ENCODE peak calls at places on chromosomes 13 and 19, in four cellular contexts. P is K562, T is H1, Y is HepG2. K is an unnamed sample.

GRCh38 chr19:13839193-13839937 is 37.6 kb upstream of the NANOS3 start:
- DNase-seq in P (peak; percentile 69), Y (no peak), T (no peak), K (peak; percentile 57)

GRCh38 chr19:4456843-4457653 is 546 bp downstream of the UBXN6 start:
- DNase-seq in T (peak; percentile 44), P (peak; percentile 91), Y (no peak), K (peak; percentile 35)

GRCh38 chr19:33558846-33559245 is 37.3 kb upstream of the PEPD start:
- DNase-seq in Y (no peak), P (no peak), T (no peak), K (no peak)

GRCh38 chr13:111949311-111949710 is 117.6 kb upstream of the SOX1 start:
- DNase-seq in T (no peak), Y (no peak), P (no peak), K (no peak)

GRCh38 chr19:435707-436412 is 25.0 kb downstream of the SHC2 start:
- DNase-seq in P (no peak), Y (no peak), T (no peak), K (no peak)

GRCh38 chr13:39047560-39047959 is 9.3 kb downstream of the NHLRC3 start:
- DNase-seq in Y (no peak), P (peak; percentile 27), T (peak; percentile 33), K (no peak)

GRCh38 chr13:48043789-48044503 is 6.4 kb downstream of the NUDT15 start:
- DNase-seq in T (no peak), P (no peak), Y (no peak), K (no peak)

GRCh38 chr13:110511509-110512181 is 49.9 kb downstream of the RAB20 start:
- DNase-seq in T (no peak), Y (peak; percentile 27), P (peak; percentile 46), K (no peak)

GRCh38 chr19:11530432-11530831 is 1.5 kb upstream of the ECSIT start:
- DNase-seq in P (peak; percentile 85), T (peak; percentile 82), Y (peak; percentile 95), K (peak; percentile 56)
- TF ChIP-seq USF2 in P (peak; percentile 64), T (peak; percentile 66), Y (peak; percentile 55), K (peak; percentile 58)

GRCh38 chr19:51695702-51696315 is 2.7 kb downstream of the SPACA6 start:
- DNase-seq in Y (no peak), P (no peak), T (no peak), K (no peak)

GRCh38 chr19:51696606-51697005 is 3.5 kb downstream of the SPACA6 start:
- DNase-seq in Y (no peak), T (no peak), P (no peak), K (no peak)

GRCh38 chr19:51698296-51698695 is 5.2 kb downstream of the SPACA6 start:
- DNase-seq in P (no peak), T (no peak), Y (no peak), K (no peak)

GRCh38 chr19:51699170-51699569 is 6.0 kb downstream of the SPACA6 start:
- DNase-seq in P (no peak), T (no peak), Y (no peak), K (no peak)

DNA sequence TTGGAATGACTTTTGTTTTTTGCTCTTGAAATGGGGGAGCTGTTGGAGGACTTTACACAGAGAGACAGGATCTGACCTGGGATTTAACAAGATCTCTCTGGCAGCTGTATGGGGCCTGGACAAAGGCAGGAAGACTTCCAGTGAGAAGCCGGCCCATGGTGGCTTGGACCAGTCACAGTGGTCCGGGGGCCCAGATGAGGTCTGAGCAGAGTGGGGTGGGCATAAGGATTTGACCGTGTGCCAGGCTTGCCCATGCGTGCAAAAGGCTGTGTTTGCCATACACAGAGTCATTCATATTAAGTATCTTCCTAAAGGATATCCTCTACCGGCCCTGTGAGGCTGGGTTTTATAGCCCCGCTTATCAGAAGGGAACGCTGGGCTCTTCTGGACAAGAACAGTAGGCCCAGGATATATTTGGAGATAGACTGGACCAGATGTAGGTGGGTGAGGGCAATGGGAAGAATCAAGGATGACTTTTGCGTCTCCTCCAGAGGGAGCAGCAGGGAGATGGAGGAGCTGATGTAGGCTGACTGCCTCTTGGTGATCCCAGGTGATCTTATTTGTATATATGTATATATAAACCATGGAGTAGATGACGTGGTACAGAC is 4.1 kb downstream of the SPACA6 start:
- DNase-seq in T (no peak), Y (no peak), P (no peak), K (no peak)
- TF ChIP-seq CEBPB in T (no peak), Y (no peak), P (no peak), K (no peak)

DNA sequence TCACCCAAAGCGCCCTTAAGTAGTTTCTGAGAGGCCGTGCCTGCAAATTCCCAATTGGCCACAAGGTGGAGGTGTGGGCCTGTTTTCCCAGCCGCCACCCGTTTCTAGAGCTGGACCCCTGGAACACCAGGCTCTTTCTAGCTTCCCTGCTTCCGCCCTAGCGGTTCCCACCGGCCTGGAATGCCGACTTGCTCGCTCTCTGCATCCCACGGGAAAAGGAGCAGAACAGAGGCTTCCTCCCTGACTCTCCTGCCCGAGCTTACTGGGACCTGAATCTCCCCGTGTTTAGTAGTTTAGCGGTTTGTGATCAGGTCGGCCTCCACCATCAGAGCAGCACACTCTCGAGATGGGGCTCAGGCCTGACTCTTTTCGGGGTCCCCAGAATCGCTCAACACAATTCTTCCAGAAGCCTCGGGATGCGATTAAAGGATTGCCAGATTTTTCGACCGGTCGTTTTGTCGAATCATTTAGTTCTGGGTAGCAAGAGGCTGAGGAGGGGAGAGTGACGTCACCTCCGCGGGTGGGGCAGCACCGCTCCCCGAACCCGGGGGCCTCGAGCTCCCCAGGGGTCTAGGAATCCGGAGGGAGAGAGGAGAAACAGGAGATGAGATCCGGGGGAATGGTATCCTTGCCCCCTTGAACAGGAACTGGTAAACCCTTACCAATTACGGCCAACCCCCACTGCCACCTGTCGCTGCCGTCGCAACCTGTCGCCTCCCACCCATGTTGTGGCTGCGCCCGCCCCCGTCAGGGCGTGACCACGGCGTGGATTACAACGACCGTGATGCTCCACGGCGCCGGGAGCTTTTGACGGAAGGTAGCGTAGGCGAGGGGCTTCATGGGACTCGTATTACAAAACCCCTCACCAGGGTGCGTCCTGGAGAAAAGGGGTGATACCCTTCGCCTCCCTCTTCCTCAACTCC is 8.0 kb downstream of the NAPSA start:
- DNase-seq in Y (peak; percentile 52), P (peak; percentile 70), T (peak; percentile 56), K (peak; percentile 68)
- TF ChIP-seq JUN in Y (no peak), P (no peak), T (no peak), K (no peak)

DNA sequence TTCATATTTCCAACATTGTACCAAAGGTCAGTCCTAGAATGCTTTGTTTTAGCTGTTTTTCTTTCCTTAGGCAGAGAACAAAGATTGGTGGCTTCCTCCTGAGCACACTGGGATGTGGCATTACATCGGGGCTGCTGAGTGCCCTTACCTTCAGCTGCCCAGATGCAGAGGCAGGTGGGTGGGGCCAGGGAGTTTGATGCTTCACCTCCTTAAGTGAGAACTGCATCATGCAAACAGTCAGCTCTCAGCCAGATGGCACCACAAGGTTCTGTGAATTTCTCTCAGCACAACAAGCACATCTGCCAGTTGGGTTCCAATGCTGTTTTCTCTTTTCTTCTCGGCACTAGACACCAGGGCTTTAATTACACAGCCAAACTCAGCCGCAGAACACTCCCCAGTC is 87.4 kb upstream of the UBL3 start:
- DNase-seq in T (no peak), Y (no peak), P (no peak), K (no peak)
- TF ChIP-seq USF2 in T (no peak), Y (no peak), P (no peak), K (no peak)